ENCODE peak calls at places on chromosomes 5 and 9, in seven cellular contexts. C is T47D, X is K562, A is HepG2, V is GM12878, N is H1, O is SK-N-SH. Z is an unnamed sample.

GRCh38 chr5:68027519-68027918 is 188.0 kb upstream of the PIK3R1 start:
- DNase-seq in X (no peak), C (no peak), V (no peak), O (no peak), N (no peak), A (no peak), Z (no peak)

GRCh38 chr5:168168978-168169696 is 122.3 kb upstream of the WWC1 start:
- DNase-seq in N (no peak), C (no peak), O (no peak), X (no peak), A (no peak), V (no peak), Z (no peak)

GRCh38 chr5:10977011-10977410 is 216.0 kb upstream of the DAP start:
- DNase-seq in C (no peak), V (no peak), O (no peak), X (no peak), N (no peak), A (no peak), Z (no peak)

GRCh38 chr9:85521331-85522197 is 220.2 kb downstream of the AGTPBP1 start:
- DNase-seq in A (no peak), C (no peak), O (no peak), X (no peak), V (no peak), N (no peak), Z (no peak)

GRCh38 chr5:6591671-6592288 is 41.1 kb downstream of the NSUN2 start:
- DNase-seq in C (no peak), X (peak), A (no peak), O (no peak), V (no peak), N (no peak), Z (no peak)

GRCh38 chr5:113223315-113223714 is 211.5 kb downstream of the TSSK1B start:
- DNase-seq in V (no peak), A (no peak), O (no peak), C (no peak), X (no peak), N (peak), Z (no peak)

GRCh38 chr5:59151162-59151889 is 568.5 kb downstream of the RAB3C start:
- DNase-seq in N (no peak), A (no peak), O (no peak), V (no peak), C (no peak), X (no peak), Z (no peak)

GRCh38 chr5:115735108-115735998 is 81.1 kb downstream of the CDO1 start:
- DNase-seq in A (no peak), C (no peak), X (no peak), N (no peak), O (no peak), V (no peak), Z (no peak)

GRCh38 chr9:105114956-105115728 is 129.3 kb upstream of the SLC44A1 start:
- DNase-seq in O (no peak), N (no peak), A (no peak), V (peak), C (no peak), X (peak), Z (no peak)

GRCh38 chr5:173408946-173409345 is 80.7 kb upstream of the STC2 start:
- DNase-seq in N (no peak), V (no peak), O (no peak), X (no peak), C (no peak), A (no peak), Z (no peak)
- TF ChIP-seq JUND in N (no peak), V (no peak), O (no peak), X (no peak), C (no peak), A (no peak), Z (no peak)

GRCh38 chr5:65209341-65209740 is 272.4 kb downstream of the ADAMTS6 start:
- DNase-seq in N (no peak), V (no peak), O (no peak), A (no peak), X (no peak), C (no peak), Z (no peak)

GRCh38 chr5:65205016-65205415 is 276.7 kb downstream of the ADAMTS6 start:
- DNase-seq in O (no peak), C (no peak), A (no peak), N (no peak), X (no peak), V (no peak), Z (no peak)

GRCh38 chr5:65199988-65200668 is 281.6 kb downstream of the ADAMTS6 start:
- DNase-seq in N (no peak), V (no peak), O (no peak), C (no peak), X (no peak), A (no peak), Z (no peak)

GRCh38 chr5:65198777-65199120 is 283.0 kb downstream of the ADAMTS6 start:
- DNase-seq in A (peak), V (no peak), O (no peak), N (no peak), X (no peak), C (no peak), Z (no peak)

DNA sequence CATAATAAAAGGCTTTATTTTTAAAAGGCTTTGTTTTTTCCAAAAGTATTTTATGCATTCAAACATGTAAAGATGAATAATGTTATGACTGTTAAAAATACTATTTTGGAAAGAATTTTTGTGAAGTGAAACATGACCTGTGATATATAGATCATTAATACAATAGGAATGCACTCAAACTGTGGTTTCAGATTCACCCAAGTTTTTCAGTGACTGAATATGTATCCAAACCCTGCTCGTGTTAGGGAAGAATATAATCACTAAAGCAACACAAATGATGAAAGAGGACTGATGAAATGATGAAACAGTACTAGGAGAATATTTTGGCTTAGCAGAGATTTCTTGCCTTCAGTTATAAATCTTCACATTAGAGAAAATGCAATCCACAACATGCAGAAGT is 278.0 kb downstream of the ADAMTS6 start:
- DNase-seq in O (no peak), C (no peak), N (no peak), X (no peak), A (no peak), V (no peak), Z (no peak)
- TF ChIP-seq JUND in O (peak), C (no peak), N (no peak), X (no peak), A (no peak), V (no peak), Z (no peak)

GRCh38 chr5:15510816-15511215 is 10.8 kb downstream of the FBXL7 start:
- DNase-seq in A (no peak), V (no peak), X (no peak), C (no peak), N (no peak), O (no peak), Z (no peak)
- TF ChIP-seq JUND in A (no peak), V (no peak), X (no peak), C (no peak), N (no peak), O (no peak), Z (no peak)

GRCh38 chr9:15289590-15289989 is 17.4 kb downstream of the TTC39B start:
- DNase-seq in V (no peak), X (no peak), O (no peak), N (peak), C (no peak), A (no peak), Z (no peak)
- TF ChIP-seq JUND in V (no peak), X (no peak), O (no peak), N (no peak), C (no peak), A (no peak), Z (no peak)

DNA sequence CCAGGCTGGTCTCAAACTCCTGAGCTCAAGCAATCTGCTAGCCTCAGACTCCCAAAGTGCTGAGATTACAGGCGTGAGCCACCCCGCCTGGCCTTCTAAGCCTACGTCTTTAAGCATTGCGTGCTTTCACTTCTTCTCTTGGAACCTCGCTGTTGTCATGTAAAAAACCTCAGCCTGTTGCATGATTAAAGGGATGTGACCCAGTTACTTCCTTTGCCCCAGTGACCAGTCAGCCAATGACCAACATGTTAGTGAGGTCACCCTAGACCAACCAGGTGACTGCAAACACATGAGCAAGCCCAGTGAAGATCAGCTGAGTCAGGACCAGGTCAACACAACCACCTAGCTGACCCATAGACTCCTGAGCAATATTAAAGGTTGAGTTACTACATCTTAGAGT is 10.5 kb downstream of the KIF4B start:
- DNase-seq in N (no peak), O (no peak), A (no peak), C (no peak), V (no peak), X (no peak), Z (no peak)
- TF ChIP-seq JUND in N (peak), O (no peak), A (no peak), C (no peak), V (no peak), X (no peak), Z (no peak)

DNA sequence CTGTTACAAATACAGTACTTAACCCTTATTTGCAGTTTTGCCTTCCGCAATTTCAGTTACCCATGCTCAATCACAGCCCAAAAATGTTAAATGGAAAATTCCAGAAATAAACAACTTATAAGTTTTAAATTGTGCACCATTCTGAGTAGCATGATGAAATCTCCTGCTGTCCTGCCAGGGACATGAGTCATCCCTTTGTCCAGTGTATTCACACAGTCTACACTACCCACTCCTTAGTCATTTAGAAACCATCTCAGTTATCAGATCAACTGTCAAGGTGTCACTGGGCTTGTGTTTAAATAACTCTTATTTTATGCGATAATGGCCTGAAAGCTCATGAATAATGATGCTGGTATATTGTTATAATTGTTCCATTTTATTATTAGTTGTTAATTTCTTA is 95.8 kb downstream of the PLCXD3 start:
- DNase-seq in O (no peak), V (no peak), A (peak), N (no peak), X (peak), C (no peak), Z (peak)
- TF ChIP-seq JUND in O (peak), V (no peak), A (no peak), N (no peak), X (peak), C (no peak), Z (peak)

GRCh38 chr5:1415626-1416360 is 29.4 kb downstream of the SLC6A3 start:
- DNase-seq in A (no peak), X (no peak), N (no peak), V (no peak), C (no peak), O (no peak), Z (no peak)
- TF ChIP-seq JUND in A (no peak), X (no peak), N (no peak), V (no peak), C (no peak), O (no peak), Z (no peak)

Z was measured in HCT116.